ENCODE peak calls at places on chromosomes 4 and X, in five cellular contexts. X, T, D, H and G are unnamed samples.
A peak's percentile ranks its signal among the peaks of the same experiment; 100 is the strongest.

GRCh38 chr4:123924536-123924935 is 527.9 kb downstream of the SPRY1 start:
- DNase-seq in H (no peak), T (no peak), D (no peak), X (no peak), G (no peak)

GRCh38 chr4:152572417-152573086 is 36.7 kb upstream of the FBXW7 start:
- DNase-seq in X (no peak), H (no peak), T (no peak), D (no peak), G (no peak)

GRCh38 chr4:138870739-138871633 is 144.6 kb upstream of the NOCT start:
- DNase-seq in H (no peak), T (peak; percentile 67), D (peak; percentile 42), X (peak; percentile 80), G (peak; percentile 77)

GRCh38 chr4:165522049-165522448 is 143.2 kb downstream of the CPE start:
- DNase-seq in H (no peak), D (no peak), T (no peak), X (no peak), G (no peak)

GRCh38 chr4:64538219-64538618 is 129.0 kb upstream of the TECRL start:
- DNase-seq in X (no peak), T (no peak), H (no peak), D (no peak), G (no peak)

GRCh38 chrX:7055386-7056137 is 92.0 kb upstream of the STS start:
- DNase-seq in H (no peak), X (peak; percentile 63), T (peak; percentile 48), D (peak; percentile 62), G (no peak)

GRCh38 chr4:82044141-82044993 is 329.4 kb downstream of the HNRNPD start:
- DNase-seq in D (peak; percentile 56), T (peak; percentile 66), X (peak; percentile 66), H (peak; percentile 90), G (peak; percentile 73)

GRCh38 chrX:16589211-16589610 is 60.7 kb upstream of the S100G start:
- DNase-seq in D (no peak), X (no peak), H (no peak), T (no peak), G (no peak)

DNA sequence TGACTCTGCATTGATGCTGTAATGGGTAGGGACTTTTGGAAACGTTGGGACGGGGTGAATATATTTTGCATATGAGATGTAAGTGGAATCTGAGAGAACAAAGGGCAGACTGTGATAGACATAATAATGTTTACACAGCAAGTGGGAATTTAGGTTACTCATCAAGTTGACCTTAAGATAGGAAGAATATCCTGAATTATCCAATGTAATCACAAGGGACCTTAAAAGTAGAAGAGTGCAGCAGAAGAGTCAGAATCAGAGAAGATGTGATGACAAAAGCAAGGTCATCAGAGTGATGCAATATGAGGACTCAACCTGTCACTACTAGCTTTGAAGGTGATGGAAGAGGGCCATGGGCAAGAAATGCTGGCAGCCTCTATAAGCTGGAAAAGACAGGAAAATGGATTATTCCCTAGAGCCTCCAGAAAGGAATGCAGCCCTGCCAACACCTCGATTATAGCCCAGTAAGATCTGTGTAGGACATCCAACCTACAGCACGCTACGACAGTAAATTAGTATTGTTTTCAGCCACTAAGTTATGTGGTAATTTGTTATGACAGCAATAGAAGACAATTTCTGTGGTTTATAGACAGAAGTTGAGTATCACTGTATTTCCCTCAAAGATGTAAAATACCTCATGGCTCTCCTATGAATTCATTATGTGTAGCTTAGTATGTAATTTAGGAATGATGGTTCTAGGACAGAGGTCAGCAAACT is 26.4 kb downstream of the MORC4 start:
- DNase-seq in X (no peak), D (no peak), T (no peak), H (no peak), G (no peak)
- H3K4me3 ChIP-seq in X (no peak overlapping the region), D (no peak overlapping the region), T (no peak overlapping the region), H (no peak overlapping the region), G (no peak overlapping the region)

GRCh38 chrX:50183891-50184290 is 16.9 kb downstream of the AKAP4 start:
- DNase-seq in X (no peak), D (no peak), T (no peak), H (no peak), G (no peak)
- H3K27ac ChIP-seq in X (no peak overlapping the region), D (no peak overlapping the region), T (no peak overlapping the region), H (no peak overlapping the region), G (no peak overlapping the region)

GRCh38 chr4:84952004-84952403 is 14.5 kb downstream of the WDFY3 start:
- DNase-seq in D (peak; percentile 35), H (no peak), T (no peak), X (no peak), G (no peak)
- H3K4me1 ChIP-seq in D (peaks cover 25% of the 10 kb centered on the region), H (peaks cover 30% of the 10 kb centered on the region), T (peaks cover 66% of the 10 kb centered on the region), X (no peaks in the 10 kb centered on the region), G (no peaks in the 10 kb centered on the region)

DNA sequence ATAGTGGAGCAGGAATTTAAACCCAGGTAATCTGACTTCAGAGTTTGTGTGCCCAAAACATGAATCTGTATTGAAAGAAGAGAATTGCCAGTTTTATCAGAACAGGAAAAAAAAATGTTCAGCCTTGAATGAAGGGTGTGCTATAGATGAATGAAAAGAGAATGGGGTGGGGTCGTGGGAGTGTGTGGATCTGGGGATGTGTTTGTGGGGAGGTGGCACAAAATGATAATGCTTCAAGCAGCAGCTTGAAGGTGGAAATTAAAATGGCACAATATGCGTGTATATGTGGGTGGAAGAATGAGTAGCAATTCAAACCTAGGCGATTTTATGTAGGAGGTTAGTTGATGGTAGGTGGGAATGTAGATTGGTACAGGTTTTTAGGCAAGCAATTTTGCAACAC is 122.2 kb downstream of the IL1RAPL1 start:
- DNase-seq in D (no peak), H (no peak), T (no peak), X (no peak), G (no peak)
- H3K4me3 ChIP-seq in D (no peak overlapping the region), H (no peak overlapping the region), T (no peak overlapping the region), X (no peak overlapping the region), G (no peak overlapping the region)

GRCh38 chrX:100491174-100491573 is 81.1 kb upstream of the PCDH19 start:
- DNase-seq in X (no peak), H (no peak), D (no peak), T (no peak), G (no peak)

GRCh38 chrX:100494974-100495373 is 84.9 kb upstream of the PCDH19 start:
- DNase-seq in X (no peak), T (no peak), H (no peak), D (no peak), G (no peak)

GRCh38 chrX:100494570-100494969 is 84.5 kb upstream of the PCDH19 start:
- DNase-seq in T (no peak), X (no peak), D (no peak), H (no peak), G (no peak)
- H3K27ac ChIP-seq in T (no peak overlapping the region), X (no peak overlapping the region), D (no peak overlapping the region), H (no peak overlapping the region), G (no peak overlapping the region)

DNA sequence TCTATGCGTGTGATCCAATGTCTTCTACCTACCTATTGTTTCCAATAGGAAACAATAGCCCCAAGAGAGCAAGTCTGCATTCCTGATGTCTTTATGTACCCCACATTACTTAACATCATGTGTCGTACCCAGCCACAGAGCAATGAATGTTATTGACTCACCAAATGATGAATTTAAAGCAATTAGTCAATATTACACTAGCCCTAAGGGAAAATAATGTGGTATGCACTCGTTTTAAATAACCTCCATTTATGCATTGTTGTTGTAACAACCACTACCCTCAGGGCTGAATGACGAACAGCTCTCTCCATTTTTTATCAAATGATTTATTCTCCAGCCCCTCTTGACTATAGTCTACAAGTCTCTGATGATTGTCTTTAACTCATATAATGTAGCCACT is 601.8 kb upstream of the GRIA3 start:
- DNase-seq in D (no peak), X (no peak), T (no peak), H (no peak), G (no peak)
- H3K4me1 ChIP-seq in D (no peaks in the 10 kb centered on the region), X (no peaks in the 10 kb centered on the region), T (no peaks in the 10 kb centered on the region), H (no peaks in the 10 kb centered on the region), G (no peaks in the 10 kb centered on the region)

GRCh38 chr4:102809691-102810090 is 17.7 kb downstream of the UBE2D3 start:
- DNase-seq in T (no peak), H (no peak), D (no peak), X (no peak), G (no peak)
- H3K4me3 ChIP-seq in T (no peak overlapping the region), H (no peak overlapping the region), D (no peak overlapping the region), X (no peak overlapping the region), G (no peak overlapping the region)

DNA sequence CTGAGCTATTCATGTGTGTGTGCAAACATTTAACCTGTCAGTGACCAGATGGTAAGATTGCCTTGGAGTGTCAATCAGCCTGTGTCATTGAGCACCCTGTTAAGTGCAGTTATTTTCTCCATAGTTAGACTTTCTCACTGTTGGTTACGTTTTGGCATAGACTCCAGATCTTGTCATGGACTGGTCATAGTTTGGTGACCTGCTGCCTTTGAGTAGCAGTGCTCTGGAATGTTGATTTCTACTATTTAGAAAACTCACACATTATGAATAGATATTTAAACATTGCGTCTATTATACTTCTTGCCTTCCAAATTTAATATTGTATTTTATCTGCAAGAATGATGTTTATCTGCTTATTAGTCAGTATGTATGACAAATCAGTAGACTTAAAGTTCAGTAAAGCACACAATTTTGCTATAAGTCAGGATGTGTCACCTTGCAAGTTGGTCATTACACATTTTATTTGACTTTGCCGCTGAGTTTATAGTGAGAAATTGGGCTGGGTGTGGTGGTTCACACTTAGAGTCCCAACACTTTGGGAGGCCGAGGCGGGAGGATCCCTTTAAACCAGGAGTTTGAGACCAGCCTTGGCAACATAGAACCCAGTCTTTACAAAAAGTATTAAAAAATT is 42.4 kb downstream of the KIAA0232 start:
- DNase-seq in D (no peak), T (no peak), H (no peak), X (no peak), G (no peak)
- H3K27ac ChIP-seq in D (no peak overlapping the region), T (no peak overlapping the region), H (no peak overlapping the region), X (no peak overlapping the region), G (no peak overlapping the region)

DNA sequence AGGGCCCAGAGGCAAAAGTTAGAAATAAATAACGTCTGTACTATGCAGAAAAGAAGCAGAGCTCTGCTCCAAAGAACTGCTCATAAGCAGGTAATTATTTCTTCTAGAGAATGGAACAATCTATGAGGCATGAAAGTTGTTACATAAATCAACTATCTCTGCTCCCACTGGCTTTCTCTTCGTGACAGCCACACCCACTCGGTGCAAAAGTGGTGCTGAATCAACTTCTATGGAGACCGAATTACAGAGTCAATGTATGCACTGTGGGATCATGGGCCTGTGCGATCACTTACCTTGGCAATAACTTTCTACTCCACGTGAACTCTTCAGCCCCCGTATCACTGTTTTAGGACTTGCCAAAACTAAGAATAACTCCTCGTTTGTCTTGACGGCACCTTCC is 99.4 kb upstream of the ATXN3L start:
- DNase-seq in X (no peak), T (no peak), H (no peak), D (no peak), G (no peak)
- H3K4me1 ChIP-seq in X (no peaks in the 10 kb centered on the region), T (no peaks in the 10 kb centered on the region), H (no peaks in the 10 kb centered on the region), D (no peaks in the 10 kb centered on the region), G (no peaks in the 10 kb centered on the region)